ENCODE peak calls at places on chromosomes 13 and 19, in eight cellular contexts. Q, I, T, P, L, N, Z and S are unnamed samples.
A peak's percentile ranks its signal among the peaks of the same experiment; 100 is the strongest.

GRCh38 chr19:40726279-40726678 is 9.4 kb downstream of the ITPKC start:
- DNase-seq in Q (no peak), I (no peak), T (no peak), P (no peak), L (no peak), N (no peak), Z (no peak), S (no peak)

GRCh38 chr13:33289966-33290365 is 4.4 kb upstream of the STARD13 start:
- DNase-seq in Q (no peak), I (no peak), T (no peak), P (no peak), L (no peak), N (no peak), Z (no peak), S (no peak)

GRCh38 chr13:50788551-50788950 is 54.9 kb downstream of the DLEU7 start:
- DNase-seq in Q (peak; percentile 70), I (no peak), T (no peak), P (no peak), L (no peak), N (no peak), Z (no peak), S (no peak)

GRCh38 chr13:64928704-64929499 is 2301.2 kb downstream of the PCDH9 start:
- DNase-seq in Q (peak; percentile 75), I (no peak), T (no peak), P (no peak), L (no peak), N (no peak), Z (no peak), S (no peak)

GRCh38 chr13:75790198-75790970 is 154.3 kb downstream of the LMO7 start:
- DNase-seq in Q (no peak), I (no peak), T (no peak), P (no peak), L (no peak), N (no peak), Z (no peak), S (no peak)

GRCh38 chr13:94617389-94618000 is 15.8 kb downstream of the GPR180 start:
- DNase-seq in Q (peak; percentile 41), I (no peak), T (no peak), P (no peak), L (no peak), N (peak; percentile 14), Z (no peak), S (no peak)

GRCh38 chr13:32511482-32511881 is 27.1 kb downstream of the N4BP2L2 start:
- DNase-seq in Q (no peak), I (no peak), T (no peak), P (no peak), L (no peak), N (no peak), Z (no peak), S (no peak)

GRCh38 chr13:25987987-25988386 is 63.8 kb downstream of the SHISA2 start:
- DNase-seq in Q (no peak), I (no peak), T (no peak), P (no peak), L (no peak), N (no peak), Z (no peak), S (no peak)

GRCh38 chr19:48553676-48554384 is 1.9 kb downstream of the SULT2B1 start:
- DNase-seq in Q (peak; percentile 79), I (no peak), T (no peak), P (no peak), L (no peak), N (no peak), Z (peak; percentile 68), S (peak; percentile 61)

GRCh38 chr19:40542197-40542859 is 34.3 kb upstream of the SHKBP1 start:
- DNase-seq in Q (peak; percentile 18), I (no peak), T (no peak), P (no peak), L (peak; percentile 17), N (no peak), Z (no peak), S (peak; percentile 80)

GRCh38 chr13:100673376-100673830 is 1.2 kb downstream of the TMTC4 start:
- DNase-seq in Q (no peak), I (peak; percentile 14), T (no peak), P (peak; percentile 3), L (no peak), N (no peak), Z (no peak), S (no peak)

GRCh38 chr19:47608908-47609879 is at the start of gene BICRA:
- DNase-seq in Q (peak; percentile 94), I (peak; percentile 77), T (peak; percentile 23), P (peak; percentile 58), L (peak; percentile 78), N (peak; percentile 80), Z (peak; percentile 85), S (peak; percentile 94)

GRCh38 chr19:16325161-16325527 is 518 bp downstream of the KLF2 start:
- DNase-seq in Q (peak; percentile 63), I (peak; percentile 33), T (no peak), P (no peak), L (no peak), N (peak; percentile 52), Z (peak; percentile 95), S (peak; percentile 66)